ENCODE peak calls at places on chromosomes 4 and X, in six cellular contexts. One of them, this sample, is unnamed.

GRCh38 chr4:126065016-126065415 is 750.3 kb downstream of the FAT4 start:
- DNase-seq in HepG2: no peak
- DNase-seq in SK-N-SH: no peak
- DNase-seq in K562: no peak
- DNase-seq in H1: no peak
- DNase-seq in GM12878: no peak
- DNase-seq in this sample: no peak

GRCh38 chr4:78766026-78766425 is 10.1 kb upstream of the BMP2K start:
- DNase-seq in HepG2: no peak
- DNase-seq in SK-N-SH: no peak
- DNase-seq in K562: no peak
- DNase-seq in H1: no peak
- DNase-seq in GM12878: no peak
- DNase-seq in this sample: no peak

GRCh38 chrX:44010626-44011025 is 37.4 kb upstream of the NDP start:
- DNase-seq in HepG2: no peak
- DNase-seq in SK-N-SH: no peak
- DNase-seq in K562: no peak
- DNase-seq in H1: no peak
- DNase-seq in GM12878: no peak
- DNase-seq in this sample: no peak

GRCh38 chr4:168794881-168795280 is 215.2 kb downstream of the CBR4 start:
- DNase-seq in HepG2: no peak
- DNase-seq in SK-N-SH: no peak
- DNase-seq in K562: no peak
- DNase-seq in H1: no peak
- DNase-seq in GM12878: no peak
- DNase-seq in this sample: no peak

GRCh38 chrX:119252716-119253115 is 16.6 kb downstream of the PGRMC1 start:
- DNase-seq in HepG2: no peak
- DNase-seq in SK-N-SH: no peak
- DNase-seq in K562: no peak
- DNase-seq in H1: no peak
- DNase-seq in GM12878: no peak
- DNase-seq in this sample: no peak

GRCh38 chrX:47568656-47569295 is 7.8 kb downstream of the ARAF start:
- DNase-seq in HepG2: peak; percentile 16
- DNase-seq in SK-N-SH: peak; percentile 68
- DNase-seq in K562: no peak
- DNase-seq in H1: no peak
- DNase-seq in GM12878: no peak
- DNase-seq in this sample: no peak

GRCh38 chr4:164596318-164596878 is 157.5 kb upstream of the SMIM31 start:
- DNase-seq in HepG2: no peak
- DNase-seq in SK-N-SH: no peak
- DNase-seq in K562: no peak
- DNase-seq in H1: no peak
- DNase-seq in GM12878: no peak
- DNase-seq in this sample: no peak

GRCh38 chr4:169440446-169440845 is 169.7 kb upstream of the SH3RF1 start:
- DNase-seq in HepG2: no peak
- DNase-seq in SK-N-SH: no peak
- DNase-seq in K562: no peak
- DNase-seq in H1: no peak
- DNase-seq in GM12878: no peak
- DNase-seq in this sample: no peak

GRCh38 chr4:44965446-44966095 is 239.2 kb upstream of the GNPDA2 start:
- DNase-seq in HepG2: no peak
- DNase-seq in SK-N-SH: no peak
- DNase-seq in K562: no peak
- DNase-seq in H1: no peak
- DNase-seq in GM12878: no peak
- DNase-seq in this sample: no peak

GRCh38 chr4:183241771-183242170 is 78.3 kb downstream of the CLDN22 start:
- DNase-seq in HepG2: peak; percentile 85
- DNase-seq in SK-N-SH: no peak
- DNase-seq in K562: no peak
- DNase-seq in H1: no peak
- DNase-seq in GM12878: no peak
- DNase-seq in this sample: no peak

GRCh38 chrX:109716431-109717028 is 16.5 kb downstream of the ACSL4 start:
- DNase-seq in HepG2: no peak
- DNase-seq in SK-N-SH: no peak
- DNase-seq in K562: no peak
- DNase-seq in H1: no peak
- DNase-seq in GM12878: no peak
- DNase-seq in this sample: no peak

GRCh38 chrX:30741545-30741944 is 88.3 kb downstream of the GK start:
- DNase-seq in HepG2: no peak
- DNase-seq in SK-N-SH: no peak
- DNase-seq in K562: no peak
- DNase-seq in H1: no peak
- DNase-seq in GM12878: no peak
- DNase-seq in this sample: no peak

GRCh38 chr4:1398686-1399507 is 7.3 kb downstream of the NKX1-1 start:
- DNase-seq in HepG2: no peak
- DNase-seq in SK-N-SH: peak; percentile 12
- DNase-seq in K562: no peak
- DNase-seq in H1: no peak
- DNase-seq in GM12878: no peak
- DNase-seq in this sample: no peak

GRCh38 chr4:111793686-111794085 is 351.6 kb upstream of the FAM241A start:
- DNase-seq in HepG2: no peak
- DNase-seq in SK-N-SH: no peak
- DNase-seq in K562: no peak
- DNase-seq in H1: no peak
- DNase-seq in GM12878: no peak
- DNase-seq in this sample: no peak

GRCh38 chrX:31251336-31251735 is 179.5 kb upstream of the FTHL17 start:
- DNase-seq in HepG2: no peak
- DNase-seq in SK-N-SH: no peak
- DNase-seq in K562: no peak
- DNase-seq in H1: no peak
- DNase-seq in GM12878: no peak
- DNase-seq in this sample: no peak

GRCh38 chr4:148653681-148654080 is 211.5 kb upstream of the NR3C2 start:
- DNase-seq in HepG2: no peak
- DNase-seq in SK-N-SH: no peak
- DNase-seq in K562: no peak
- DNase-seq in H1: no peak
- DNase-seq in GM12878: no peak
- DNase-seq in this sample: no peak

GRCh38 chrX:270848-271367 is 10.3 kb upstream of the PLCXD1 start:
- DNase-seq in HepG2: no peak
- DNase-seq in SK-N-SH: no peak
- DNase-seq in K562: no peak
- DNase-seq in H1: no peak
- DNase-seq in GM12878: no peak
- DNase-seq in this sample: no peak

GRCh38 chr4:38610844-38611550 is 53.0 kb upstream of the KLF3 start:
- DNase-seq in HepG2: no peak
- DNase-seq in SK-N-SH: no peak
- DNase-seq in K562: no peak
- DNase-seq in H1: no peak
- DNase-seq in GM12878: no peak
- DNase-seq in this sample: no peak

GRCh38 chr4:97496298-97496873 is 646.9 kb downstream of the STPG2 start:
- DNase-seq in HepG2: no peak
- DNase-seq in SK-N-SH: no peak
- DNase-seq in K562: no peak
- DNase-seq in H1: no peak
- DNase-seq in GM12878: no peak
- DNase-seq in this sample: no peak

GRCh38 chrX:154333837-154334271 is 38.3 kb downstream of the TKTL1 start:
- DNase-seq in HepG2: no peak
- DNase-seq in SK-N-SH: no peak
- DNase-seq in K562: no peak
- DNase-seq in H1: no peak
- DNase-seq in GM12878: peak; percentile 50
- DNase-seq in this sample: peak; percentile 30

GRCh38 chr4:84673475-84674230 is 90.7 kb downstream of the CDS1 start:
- DNase-seq in HepG2: no peak
- DNase-seq in SK-N-SH: no peak
- DNase-seq in K562: no peak
- DNase-seq in H1: no peak
- DNase-seq in GM12878: no peak
- DNase-seq in this sample: no peak

GRCh38 chr4:3031357-3032064 is 42.8 kb downstream of the HTT-AS start:
- DNase-seq in HepG2: no peak
- DNase-seq in SK-N-SH: peak; percentile 53
- DNase-seq in K562: no peak
- DNase-seq in H1: no peak
- DNase-seq in GM12878: no peak
- DNase-seq in this sample: no peak

GRCh38 chr4:152106781-152107321 is 346.0 kb upstream of the GATB start:
- DNase-seq in HepG2: no peak
- DNase-seq in SK-N-SH: no peak
- DNase-seq in K562: no peak
- DNase-seq in H1: no peak
- DNase-seq in GM12878: no peak
- DNase-seq in this sample: no peak

GRCh38 chr4:152104846-152105462 is 344.1 kb upstream of the GATB start:
- DNase-seq in HepG2: no peak
- DNase-seq in SK-N-SH: no peak
- DNase-seq in K562: no peak
- DNase-seq in H1: no peak
- DNase-seq in GM12878: no peak
- DNase-seq in this sample: no peak

GRCh38 chr4:152107736-152108500 is 347.1 kb upstream of the GATB start:
- DNase-seq in HepG2: no peak
- DNase-seq in SK-N-SH: no peak
- DNase-seq in K562: no peak
- DNase-seq in H1: no peak
- DNase-seq in GM12878: no peak
- DNase-seq in this sample: no peak

GRCh38 chr4:152104286-152104685 is 343.5 kb upstream of the GATB start:
- DNase-seq in HepG2: no peak
- DNase-seq in SK-N-SH: no peak
- DNase-seq in K562: no peak
- DNase-seq in H1: no peak
- DNase-seq in GM12878: no peak
- DNase-seq in this sample: no peak

GRCh38 chr4:152106113-152106763 is 345.4 kb upstream of the GATB start:
- DNase-seq in HepG2: peak; percentile 38
- DNase-seq in SK-N-SH: no peak
- DNase-seq in K562: no peak
- DNase-seq in H1: no peak
- DNase-seq in GM12878: no peak
- DNase-seq in this sample: no peak
- H3K27ac ChIP-seq in HepG2: no peak overlapping the region
- H3K27ac ChIP-seq in SK-N-SH: no peak overlapping the region
- H3K27ac ChIP-seq in K562: no peak overlapping the region
- H3K27ac ChIP-seq in H1: no peak overlapping the region
- H3K27ac ChIP-seq in GM12878: no peak overlapping the region
- H3K27ac ChIP-seq in this sample: no peak overlapping the region

DNA sequence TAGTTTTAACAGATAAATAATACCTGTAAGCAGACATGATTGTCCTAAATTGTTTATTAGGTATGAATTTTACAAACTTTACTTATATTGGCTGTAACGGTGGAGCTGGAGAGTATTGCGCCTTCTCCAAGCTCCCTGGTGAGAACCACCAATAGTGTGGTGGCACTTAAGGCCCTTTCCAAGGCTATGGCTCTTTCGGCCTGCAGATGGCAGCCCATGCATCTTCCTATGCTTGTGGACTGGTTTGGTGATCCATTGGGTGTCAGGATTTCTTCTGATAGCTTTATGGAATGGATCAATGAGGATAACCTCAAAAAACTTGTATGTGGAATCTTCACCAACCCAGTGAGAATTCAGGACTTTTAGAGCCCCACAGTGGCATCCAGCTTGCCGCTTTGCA is 7.8 kb downstream of the LARP1B start:
- DNase-seq in HepG2: peak; percentile 29
- DNase-seq in SK-N-SH: peak; percentile 24
- DNase-seq in K562: peak; percentile 35
- DNase-seq in H1: no peak
- DNase-seq in GM12878: no peak
- DNase-seq in this sample: peak; percentile 35
- TF ChIP-seq CTCF in HepG2: peak; percentile 67
- TF ChIP-seq CTCF in SK-N-SH: peak; percentile 47
- TF ChIP-seq CTCF in K562: peak; percentile 39
- TF ChIP-seq CTCF in H1: peak; percentile 51
- TF ChIP-seq CTCF in GM12878: peak; percentile 18
- TF ChIP-seq CTCF in this sample: no peak

GRCh38 chr4:47855350-47855749 is 17.5 kb upstream of the CORIN start:
- DNase-seq in HepG2: no peak
- DNase-seq in SK-N-SH: no peak
- DNase-seq in K562: no peak
- DNase-seq in H1: no peak
- DNase-seq in GM12878: no peak
- DNase-seq in this sample: no peak
- TF ChIP-seq GABPA in HepG2: no peak
- TF ChIP-seq GABPA in SK-N-SH: no peak
- TF ChIP-seq GABPA in K562: no peak
- TF ChIP-seq GABPA in H1: no peak
- TF ChIP-seq GABPA in GM12878: no peak
- TF ChIP-seq GABPA in this sample: no peak

DNA sequence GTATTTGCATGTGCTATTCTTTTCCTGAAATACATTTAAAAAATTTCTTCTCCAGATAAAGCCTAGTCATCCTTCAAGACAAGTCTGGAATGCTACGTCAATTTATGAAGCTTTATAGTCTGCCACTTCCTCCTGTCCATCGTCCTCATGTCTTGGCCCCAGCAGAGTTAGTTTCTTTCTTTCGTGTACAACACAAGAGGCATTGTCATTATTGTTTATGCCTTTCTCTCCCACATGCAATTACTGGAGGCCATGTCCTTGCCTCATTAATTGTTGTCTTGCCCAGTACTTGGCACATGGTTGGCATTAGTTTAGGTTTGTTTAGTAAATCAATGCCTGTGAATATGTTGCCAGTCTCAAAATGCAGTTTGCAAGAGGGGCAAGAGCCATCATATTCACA is 45.2 kb downstream of the ADGRL3 start:
- DNase-seq in HepG2: no peak
- DNase-seq in SK-N-SH: no peak
- DNase-seq in K562: no peak
- DNase-seq in H1: no peak
- DNase-seq in GM12878: no peak
- DNase-seq in this sample: no peak
- H3K27ac ChIP-seq in HepG2: no peak overlapping the region
- H3K27ac ChIP-seq in SK-N-SH: no peak overlapping the region
- H3K27ac ChIP-seq in K562: no peak overlapping the region
- H3K27ac ChIP-seq in H1: no peak overlapping the region
- H3K27ac ChIP-seq in GM12878: no peak overlapping the region
- H3K27ac ChIP-seq in this sample: no peak overlapping the region